ENCODE peak calls at places on chromosomes 11 and 22, in seven cellular contexts. Q, Z, G, N, B, Y and A are unnamed samples. For H3K27me3, the result is how much of the 10 kb centered on the place peaks cover.

GRCh38 chr11:68806931-68807844 is 34.5 kb downstream of the CPT1A start:
- DNase-seq in Q (peak), Z (no peak), G (no peak), N (no peak), B (no peak), Y (no peak), A (peak)

GRCh38 chr22:16964366-16964765 is 43.7 kb downstream of the GAB4 start:
- DNase-seq in Q (no peak), Z (no peak), G (no peak), N (no peak), B (no peak), Y (no peak), A (no peak)

GRCh38 chr22:48888466-48889208 is 939.0 kb downstream of the BRD1 start:
- DNase-seq in Q (no peak), Z (no peak), G (no peak), N (no peak), B (no peak), Y (no peak), A (no peak)

GRCh38 chr11:126465573-126466287 is 110.2 kb downstream of the ST3GAL4 start:
- DNase-seq in Q (no peak), Z (no peak), G (no peak), N (no peak), B (no peak), Y (no peak), A (no peak)

GRCh38 chr11:79396001-79396400 is 44.8 kb downstream of the TENM4 start:
- DNase-seq in Q (no peak), Z (no peak), G (no peak), N (no peak), B (peak), Y (no peak), A (no peak)

GRCh38 chr11:127816959-127817358 is 770.4 kb downstream of the ETS1 start:
- DNase-seq in Q (no peak), Z (no peak), G (no peak), N (no peak), B (no peak), Y (no peak), A (no peak)

GRCh38 chr11:46178542-46178941 is 57.3 kb upstream of the PHF21A start:
- DNase-seq in Q (no peak), Z (no peak), G (no peak), N (no peak), B (no peak), Y (no peak), A (no peak)

GRCh38 chr11:102592634-102593581 is 32.2 kb downstream of the MMP20 start:
- DNase-seq in Q (peak), Z (peak), G (no peak), N (peak), B (no peak), Y (no peak), A (peak)

GRCh38 chr11:131889146-131889577 is 518.7 kb downstream of the NTM start:
- DNase-seq in Q (peak), Z (no peak), G (no peak), N (peak), B (peak), Y (no peak), A (peak)

GRCh38 chr11:25159341-25159740 is 662.5 kb downstream of the LUZP2 start:
- DNase-seq in Q (peak), Z (no peak), G (no peak), N (no peak), B (no peak), Y (no peak), A (no peak)

GRCh38 chr11:25163421-25163820 is 666.6 kb downstream of the LUZP2 start:
- DNase-seq in Q (peak), Z (no peak), G (no peak), N (no peak), B (no peak), Y (no peak), A (no peak)
- H3K23ac ChIP-seq in Q (no peak), Z (no peak), G (no peak), N (no peak), B (no peak), Y (no peak), A (no peak)

DNA sequence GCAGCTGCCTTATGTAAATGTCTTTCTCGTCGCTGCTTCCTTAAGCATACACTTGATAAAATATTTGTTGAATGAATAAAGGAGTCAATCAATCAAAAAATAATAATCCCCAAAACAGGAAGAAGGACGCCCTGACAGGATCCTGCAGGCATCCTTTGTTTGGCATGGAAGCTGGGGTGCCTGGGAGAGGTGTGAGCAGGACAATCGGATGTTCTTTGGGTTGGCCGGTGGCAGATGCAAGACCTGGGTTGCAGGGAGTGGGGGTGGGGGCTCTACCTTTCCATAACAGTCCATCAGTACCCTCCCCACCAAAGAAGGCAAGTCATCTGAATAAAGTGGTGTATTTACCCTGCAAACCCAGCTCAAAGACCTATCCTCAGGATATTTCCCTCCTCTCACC is 1.4 kb upstream of the SHANK2 start:
- DNase-seq in Q (no peak), Z (no peak), G (no peak), N (no peak), B (no peak), Y (no peak), A (no peak)
- H3K27me3 ChIP-seq in Q (under half), Z (under half), G (half or more), N (under half), B (under half), Y (under half), A (under half)

GRCh38 chr11:70263363-70263762 is 7.1 kb upstream of the PPFIA1 start:
- DNase-seq in Q (no peak), Z (no peak), G (no peak), N (no peak), B (no peak), Y (no peak), A (no peak)
- H3K18ac ChIP-seq in Q (no peak), Z (no peak), G (no peak), N (no peak), B (no peak), Y (no peak), A (no peak)

DNA sequence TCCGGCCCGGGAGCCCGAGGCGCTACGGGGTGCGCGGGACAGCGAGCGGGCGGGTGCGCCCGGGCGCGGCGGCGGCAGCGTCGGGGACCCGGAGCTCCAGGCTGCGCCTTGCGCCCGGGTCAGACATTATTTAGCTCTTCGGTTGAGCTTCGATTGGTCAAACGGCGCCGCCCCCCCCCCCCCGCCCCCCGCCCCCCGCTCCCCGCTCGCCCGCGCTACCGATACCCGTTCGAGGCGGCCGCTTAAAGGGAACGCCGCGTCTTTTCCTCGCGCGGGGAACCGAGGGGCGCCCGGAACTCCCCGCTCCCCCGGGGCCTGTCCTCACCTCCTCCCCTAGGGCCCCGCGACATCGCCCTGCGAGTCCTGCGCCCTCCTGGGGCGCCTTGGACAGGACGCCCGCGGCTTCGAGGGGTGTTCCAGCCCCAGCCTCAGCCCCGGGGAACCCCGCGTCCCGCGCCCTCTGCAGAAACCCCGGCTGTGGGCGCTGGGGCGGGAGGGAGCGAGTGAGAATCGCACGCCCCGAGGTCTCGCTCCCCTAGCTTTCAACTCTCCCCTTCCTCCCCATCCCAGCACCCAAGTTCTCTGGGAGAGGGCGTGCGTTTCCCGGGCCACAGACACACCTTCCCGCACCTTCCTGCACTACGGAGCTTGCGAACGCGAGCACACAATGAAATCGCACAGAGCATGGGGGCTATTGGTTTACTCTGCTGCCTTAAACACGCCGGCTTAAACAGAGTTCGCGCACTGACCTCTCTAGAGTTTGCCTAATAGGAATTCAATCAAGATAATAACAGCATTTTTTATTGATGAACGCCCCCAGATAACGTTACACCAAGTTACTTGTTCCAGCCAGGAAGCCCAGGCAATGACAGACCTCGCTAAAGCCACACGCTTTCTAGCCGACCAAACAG is at the start of gene BDNF:
- DNase-seq in Q (peak), Z (peak), G (peak), N (peak), B (no peak), Y (no peak), A (peak)
- H3K23ac ChIP-seq in Q (peak), Z (no peak), G (peak), N (no peak), B (no peak), Y (no peak), A (peak)

GRCh38 chr11:1665313-1665712 is 31.7 kb upstream of the KRTAP5-6 start:
- DNase-seq in Q (no peak), Z (no peak), G (no peak), N (no peak), B (no peak), Y (no peak), A (no peak)
- H3K27me3 ChIP-seq in Q (under half), Z (under half), G (under half), N (under half), B (under half), Y (under half), A (under half)

GRCh38 chr11:71246559-71246958 is 5.8 kb downstream of the SHANK2 start:
- DNase-seq in Q (no peak), Z (peak), G (no peak), N (peak), B (no peak), Y (no peak), A (no peak)

GRCh38 chr11:71247551-71248250 is 4.7 kb downstream of the SHANK2 start:
- DNase-seq in Q (no peak), Z (peak), G (no peak), N (peak), B (no peak), Y (no peak), A (peak)

GRCh38 chr11:71244116-71244815 is 8.1 kb downstream of the SHANK2 start:
- DNase-seq in Q (peak), Z (no peak), G (no peak), N (no peak), B (no peak), Y (no peak), A (peak)

GRCh38 chr11:71248251-71248570 is 4.2 kb downstream of the SHANK2 start:
- DNase-seq in Q (no peak), Z (no peak), G (no peak), N (no peak), B (no peak), Y (no peak), A (no peak)

DNA sequence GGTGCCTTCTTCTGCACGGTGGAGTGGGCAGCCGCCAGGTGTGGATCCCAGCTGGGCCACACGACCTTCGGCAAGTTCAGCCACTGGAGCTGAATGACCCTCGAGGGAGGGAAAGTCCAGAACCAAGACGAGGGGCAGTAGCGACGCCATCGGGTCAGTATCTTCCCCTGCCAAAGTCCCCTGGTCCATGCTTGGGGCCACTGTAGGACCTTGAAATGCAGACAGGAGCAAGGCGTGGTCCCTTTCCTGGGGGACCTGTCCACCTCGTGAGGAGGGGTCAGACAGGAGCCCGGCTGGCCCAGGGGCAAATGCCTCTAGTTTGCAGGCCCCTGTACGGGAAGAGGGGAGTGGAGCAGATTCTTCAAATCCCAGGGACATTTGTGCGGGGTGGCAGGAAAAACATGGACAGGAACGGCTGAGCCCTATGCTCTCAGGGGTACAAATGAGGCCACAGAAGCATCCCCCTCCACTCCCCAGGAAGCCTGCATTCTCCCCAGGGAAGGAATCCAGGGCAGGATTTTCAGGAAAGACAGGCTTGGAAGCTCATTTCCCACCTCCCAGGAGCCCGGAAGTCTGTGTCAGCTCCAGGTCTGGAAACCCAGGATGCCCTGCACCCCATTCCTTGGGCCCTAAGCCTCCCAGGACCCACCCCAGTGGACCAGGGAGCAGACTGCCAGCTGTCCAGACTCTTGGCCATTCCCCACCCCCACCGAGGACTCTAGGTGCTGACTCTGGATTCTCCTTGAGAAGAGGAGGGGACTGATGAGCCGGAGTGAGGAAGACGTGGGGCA is 6.6 kb downstream of the SHANK2 start:
- DNase-seq in Q (no peak), Z (peak), G (no peak), N (peak), B (peak), Y (no peak), A (no peak)
- H3K18ac ChIP-seq in Q (no peak), Z (peak), G (peak), N (peak), B (peak), Y (peak), A (peak)

GRCh38 chr11:118263694-118264567 is at the start of gene MPZL2:
- DNase-seq in Q (no peak), Z (peak), G (peak), N (peak), B (no peak), Y (no peak), A (no peak)

GRCh38 chr11:118267486-118267885 is 3.4 kb upstream of the MPZL2 start:
- DNase-seq in Q (no peak), Z (no peak), G (no peak), N (no peak), B (no peak), Y (no peak), A (no peak)

GRCh38 chr11:118263109-118263508 is 988 bp downstream of the MPZL2 start:
- DNase-seq in Q (no peak), Z (no peak), G (no peak), N (no peak), B (no peak), Y (no peak), A (no peak)

GRCh38 chr11:118265954-118266353 is 1.9 kb upstream of the MPZL2 start:
- DNase-seq in Q (no peak), Z (no peak), G (no peak), N (no peak), B (no peak), Y (no peak), A (no peak)

DNA sequence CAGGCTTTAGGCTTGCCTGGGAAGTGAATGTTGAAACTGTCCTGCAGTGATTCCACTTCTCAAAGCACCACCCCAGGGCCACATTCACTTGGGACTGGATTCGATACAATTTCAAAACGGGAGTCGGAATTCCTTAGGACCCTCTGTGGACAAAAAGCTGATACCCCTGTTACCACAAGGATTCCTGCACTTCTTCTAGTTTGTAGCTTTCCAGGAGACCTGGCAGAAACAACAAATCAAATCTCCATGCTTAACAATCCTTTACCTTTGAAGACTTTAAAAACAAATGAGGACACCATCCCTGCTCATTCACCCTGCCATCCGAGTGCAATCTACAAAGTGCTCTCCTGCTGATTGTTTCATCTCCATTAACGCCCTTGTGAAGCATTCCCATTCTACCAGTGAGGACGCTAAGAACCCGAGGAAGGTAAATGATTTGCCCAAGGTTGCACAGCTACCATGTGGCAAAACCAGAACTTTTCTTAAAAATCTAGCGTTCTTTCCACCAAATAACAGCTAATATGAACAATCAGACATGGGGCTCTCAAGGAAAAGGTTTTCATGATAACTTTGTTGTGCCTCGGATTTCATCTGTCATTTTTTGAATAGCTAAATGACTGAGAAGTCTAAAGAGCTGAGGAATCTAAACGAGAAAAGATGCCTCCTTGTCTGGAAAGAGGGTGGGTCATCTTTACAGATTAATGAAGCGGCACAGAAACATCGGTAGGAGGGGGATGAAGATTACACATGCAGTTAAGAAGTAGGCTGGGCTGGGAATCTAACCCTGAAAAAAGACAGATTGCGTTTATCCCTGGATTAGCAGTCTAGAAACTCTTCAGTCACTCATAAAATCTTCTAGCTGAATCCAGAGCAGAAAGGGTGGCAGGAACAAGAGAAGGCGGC is 722 bp upstream of the MPZL2 start:
- DNase-seq in Q (no peak), Z (no peak), G (no peak), N (no peak), B (no peak), Y (no peak), A (no peak)
- H3K23ac ChIP-seq in Q (no peak), Z (no peak), G (no peak), N (no peak), B (no peak), Y (no peak), A (no peak)

GRCh38 chr22:27799334-27800249 is 2.0 kb downstream of the MN1 start:
- DNase-seq in Q (no peak), Z (peak), G (no peak), N (no peak), B (no peak), Y (no peak), A (peak)

GRCh38 chr22:27798526-27799333 is 2.8 kb downstream of the MN1 start:
- DNase-seq in Q (no peak), Z (peak), G (no peak), N (peak), B (no peak), Y (no peak), A (peak)

GRCh38 chr22:27796118-27796517 is 5.4 kb downstream of the MN1 start:
- DNase-seq in Q (no peak), Z (no peak), G (no peak), N (no peak), B (no peak), Y (no peak), A (no peak)

GRCh38 chr22:27796829-27797792 is 4.4 kb downstream of the MN1 start:
- DNase-seq in Q (no peak), Z (peak), G (no peak), N (no peak), B (no peak), Y (no peak), A (no peak)

DNA sequence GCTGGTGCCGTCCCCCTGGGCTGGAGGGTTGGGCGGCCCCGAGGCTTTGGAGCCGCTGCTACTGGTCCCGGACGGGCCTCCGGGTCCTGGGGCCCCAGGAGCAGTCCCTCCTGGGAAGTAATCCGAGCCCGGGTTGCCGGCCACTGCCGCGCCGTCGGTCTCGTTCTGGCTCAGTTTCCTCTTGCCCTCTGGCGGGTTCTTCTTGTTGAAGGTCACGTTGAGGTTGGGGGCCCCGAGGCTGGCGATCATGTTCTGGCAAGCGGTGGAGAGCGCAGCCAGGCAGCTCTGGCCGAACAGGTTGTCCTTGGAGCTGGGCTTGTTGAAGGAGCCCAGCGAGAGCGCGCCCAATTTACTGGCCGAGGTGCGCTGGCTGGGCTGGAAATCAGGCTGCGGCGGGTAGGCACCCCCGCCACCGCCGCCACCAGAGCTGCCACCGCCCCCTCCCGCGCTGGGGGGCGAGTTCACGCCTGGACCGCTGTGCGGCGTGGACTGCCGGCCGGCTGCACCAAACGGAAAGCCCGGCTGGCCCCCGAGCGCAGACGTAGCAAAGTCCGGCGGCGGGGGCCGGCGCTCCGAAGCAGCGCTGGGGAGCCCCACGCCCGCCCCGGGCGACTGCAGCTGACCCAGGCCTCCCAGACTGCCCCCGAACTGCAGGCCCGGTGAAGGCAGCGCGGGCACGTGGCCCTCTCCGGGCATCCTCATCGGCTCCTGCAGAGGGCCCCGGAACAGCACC is 3.6 kb downstream of the MN1 start:
- DNase-seq in Q (no peak), Z (peak), G (no peak), N (no peak), B (no peak), Y (no peak), A (no peak)
- H3K27me3 ChIP-seq in Q (under half), Z (half or more), G (under half), N (under half), B (half or more), Y (half or more), A (under half)